ENCODE peak calls at places on chromosomes 7 and 10, in six cellular contexts. V is effector memory CD4-positive, alpha-beta T cell; H is pancreas; W is suprapubic skin; P is tibial nerve; C is ovary. U is an unnamed sample.

GRCh38 chr7:14229047-14229446 is 239.6 kb upstream of the ETV1 start:
- DNase-seq in P (no peak), V (no peak), C (no peak), H (no peak), W (no peak), U (no peak)

GRCh38 chr7:130940326-130940725 is 206.3 kb upstream of the KLF14 start:
- DNase-seq in V (no peak), H (no peak), P (no peak), C (no peak), W (no peak), U (no peak)

GRCh38 chr10:124680675-124681074 is 63.5 kb downstream of the FAM53B start:
- DNase-seq in P (peak; percentile 65), W (no peak), H (no peak), C (no peak), V (no peak), U (no peak)

GRCh38 chr7:148058092-148058491 is 532.5 kb upstream of the C7orf33 start:
- DNase-seq in W (no peak), C (no peak), H (no peak), V (no peak), P (no peak), U (no peak)

GRCh38 chr7:93115796-93116195 is 2.0 kb downstream of the SAMD9 start:
- DNase-seq in V (no peak), P (no peak), C (no peak), H (no peak), W (no peak), U (no peak)

GRCh38 chr7:76357379-76358052 is 1.3 kb downstream of the YWHAG start:
- DNase-seq in V (no peak), C (no peak), H (no peak), P (no peak), W (no peak), U (no peak)

GRCh38 chr7:70721500-70721899 is 410.4 kb upstream of the GALNT17 start:
- DNase-seq in W (no peak), H (no peak), V (no peak), C (no peak), P (no peak), U (no peak)

GRCh38 chr10:117007080-117007479 is 2.1 kb upstream of the SHTN1 start:
- DNase-seq in W (no peak), H (no peak), C (no peak), V (no peak), P (no peak), U (no peak)

GRCh38 chr10:88598060-88598459 is 11.5 kb downstream of the LIPJ start:
- DNase-seq in P (no peak), H (no peak), C (no peak), V (no peak), W (no peak), U (no peak)

GRCh38 chr10:70615784-70616511 is 13.4 kb upstream of the PRF1 start:
- DNase-seq in V (no peak), C (no peak), H (no peak), P (no peak), W (no peak), U (no peak)

GRCh38 chr10:101833466-101833865 is 10.1 kb downstream of the KCNIP2 start:
- DNase-seq in W (no peak), C (no peak), V (no peak), P (no peak), H (no peak), U (no peak)

GRCh38 chr7:14095233-14095950 is 105.9 kb upstream of the ETV1 start:
- DNase-seq in V (no peak), H (no peak), W (no peak), C (no peak), P (no peak), U (no peak)

GRCh38 chr7:98879198-98879988 is 1.1 kb downstream of the TRRAP start:
- DNase-seq in C (no peak), P (no peak), V (peak; percentile 55), H (peak; percentile 63), W (peak; percentile 66), U (no peak)

GRCh38 chr7:79386688-79387422 is 66.6 kb downstream of the MAGI2 start:
- DNase-seq in H (no peak), V (no peak), P (no peak), W (no peak), C (no peak), U (no peak)

GRCh38 chr7:77393261-77393660 is 22.9 kb downstream of the GSAP start:
- DNase-seq in V (no peak), P (no peak), H (no peak), C (no peak), W (no peak), U (no peak)

GRCh38 chr10:47370878-47371277 is 13.2 kb downstream of the ZNF488 start:
- DNase-seq in H (no peak), P (no peak), C (no peak), W (peak; percentile 36), V (no peak), U (no peak)

GRCh38 chr10:15879058-15879457 is 18.8 kb upstream of the MINDY3 start:
- DNase-seq in H (no peak), P (peak; percentile 7), C (no peak), W (no peak), V (no peak), U (no peak)

GRCh38 chr10:103265712-103266329 is 11.1 kb upstream of the INA start:
- DNase-seq in V (no peak), P (peak; percentile 65), H (peak; percentile 60), C (peak; percentile 56), W (no peak), U (no peak)

GRCh38 chr10:12954866-12955265 is 46.6 kb downstream of the CCDC3 start:
- DNase-seq in C (no peak), P (no peak), V (no peak), W (no peak), H (no peak), U (no peak)

GRCh38 chr10:110983466-110983865 is 64.1 kb downstream of the SHOC2 start:
- DNase-seq in P (no peak), W (no peak), C (no peak), V (no peak), H (no peak), U (no peak)

GRCh38 chr10:6229746-6230145 is 27.0 kb downstream of the PFKFB3 start:
- DNase-seq in V (no peak), P (no peak), W (no peak), C (no peak), H (no peak), U (no peak)

GRCh38 chr7:108307246-108307982 is 148.8 kb downstream of the NRCAM start:
- DNase-seq in V (no peak), C (no peak), H (no peak), W (no peak), P (no peak), U (no peak)

GRCh38 chr10:97411411-97411810 is 10.3 kb upstream of the RRP12 start:
- DNase-seq in H (no peak), C (no peak), P (no peak), W (no peak), V (no peak), U (no peak)

GRCh38 chr7:90918303-90918702 is 322.2 kb downstream of the CDK14 start:
- DNase-seq in H (no peak), W (no peak), C (no peak), V (no peak), P (no peak), U (no peak)

DNA sequence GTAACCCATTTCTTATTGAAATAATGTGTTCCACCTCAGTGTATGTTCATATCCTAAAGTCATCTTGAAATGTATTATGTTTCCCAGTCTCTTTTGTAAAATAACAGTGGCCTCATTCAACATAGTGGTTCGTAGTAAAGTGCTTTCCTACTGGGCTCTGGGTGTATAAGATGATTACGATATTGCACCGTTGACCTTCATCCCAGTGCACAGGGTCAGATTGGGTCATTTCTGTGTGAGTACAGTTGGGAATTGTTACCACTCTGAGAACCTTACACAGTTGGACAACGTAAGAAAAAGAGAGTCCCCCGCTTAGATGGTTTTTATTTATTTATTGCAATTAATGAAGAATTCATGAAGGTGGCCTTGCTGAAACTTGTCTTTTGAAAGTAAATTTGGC is 135.6 kb downstream of the CHN2 start:
- DNase-seq in P (no peak), V (no peak), W (no peak), H (no peak), C (no peak), U (no peak)
- H3K4me1 ChIP-seq in P (no peaks in the 10 kb centered on the region), V (no peaks in the 10 kb centered on the region), W (peaks cover 12% of the 10 kb centered on the region), H (peaks cover 32% of the 10 kb centered on the region), C (peaks cover 5% of the 10 kb centered on the region), U (peaks cover 12% of the 10 kb centered on the region)

DNA sequence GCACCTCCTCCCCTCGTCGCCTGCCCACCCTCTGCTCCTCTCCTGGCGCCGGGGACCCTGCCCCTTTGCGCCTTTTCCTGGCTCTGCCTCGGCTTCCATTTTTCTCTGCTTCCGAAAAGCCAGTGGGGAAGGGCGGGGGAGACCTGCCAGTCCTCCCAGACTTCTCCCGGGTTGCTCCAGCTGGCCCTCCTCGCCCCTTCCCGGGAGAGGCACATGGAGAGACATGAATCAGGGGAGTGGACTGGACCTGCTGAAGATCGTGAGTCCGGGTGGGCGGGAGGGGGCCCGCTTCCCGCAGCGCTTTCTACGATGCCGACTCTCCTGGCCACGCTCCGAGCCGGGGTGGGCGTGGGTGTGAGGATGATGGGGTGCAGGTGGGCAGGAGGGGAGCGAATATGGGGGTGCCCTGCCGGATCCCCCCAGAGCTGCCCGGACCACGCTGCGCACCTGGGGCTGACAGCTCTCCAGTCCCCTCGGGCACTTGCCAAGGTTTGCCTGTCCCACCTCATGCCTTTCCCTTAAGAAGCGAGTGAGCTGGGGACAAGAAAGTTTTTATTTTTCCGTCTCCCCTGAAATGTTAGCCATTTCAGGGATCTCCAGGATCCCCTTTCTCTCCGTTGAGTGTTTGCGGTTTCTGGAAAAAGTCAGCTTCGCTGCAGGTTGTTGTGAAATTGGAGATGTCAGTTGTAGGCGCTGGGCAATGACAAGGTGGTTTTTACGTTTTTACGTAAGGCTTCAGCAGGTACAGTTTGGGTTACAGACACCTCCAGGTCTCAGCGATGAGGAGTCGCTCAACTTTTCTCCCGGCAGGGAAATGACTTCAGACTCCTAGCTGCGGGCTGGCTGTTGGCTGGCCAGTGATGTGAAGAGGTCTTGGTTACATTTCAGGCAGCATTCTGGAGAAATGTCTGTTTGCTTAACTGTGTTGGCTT is 999 bp downstream of the CACNB2 start:
- DNase-seq in C (peak; percentile 42), P (no peak), W (no peak), V (no peak), H (peak; percentile 24), U (no peak)
- H3K27ac ChIP-seq in C (peak overlapping the region; percentile 87), P (peak overlapping the region; percentile 48), W (peak overlapping the region; percentile 45), V (no peak overlapping the region), H (peak overlapping the region; percentile 73), U (peak overlapping the region; percentile 83)

DNA sequence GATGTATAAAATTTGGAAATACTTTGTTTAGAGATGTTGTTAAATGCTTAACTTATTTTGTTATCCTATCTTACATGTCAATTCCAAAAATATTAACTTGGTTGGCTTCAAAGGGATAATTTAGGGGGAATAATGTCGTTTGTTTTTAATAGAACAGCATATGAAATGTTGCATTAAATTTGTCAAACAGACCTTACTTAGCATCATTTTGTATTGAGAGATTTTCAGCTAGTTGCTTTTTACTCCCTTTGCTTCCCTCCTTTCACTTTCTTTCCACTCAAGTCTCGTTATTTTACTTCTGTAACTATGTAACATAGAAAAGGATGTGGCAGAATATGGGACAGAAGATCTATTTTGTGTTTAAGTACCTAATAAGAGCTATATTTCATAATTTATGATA is 2.6 kb downstream of the PHYHIPL start:
- DNase-seq in P (no peak), V (no peak), H (no peak), C (no peak), W (no peak), U (no peak)
- H3K27me3 ChIP-seq in P (peaks cover 36% of the 10 kb centered on the region), V (no peaks in the 10 kb centered on the region), H (no peaks in the 10 kb centered on the region), C (no peaks in the 10 kb centered on the region), W (peaks cover 27% of the 10 kb centered on the region), U (no peaks in the 10 kb centered on the region)

DNA sequence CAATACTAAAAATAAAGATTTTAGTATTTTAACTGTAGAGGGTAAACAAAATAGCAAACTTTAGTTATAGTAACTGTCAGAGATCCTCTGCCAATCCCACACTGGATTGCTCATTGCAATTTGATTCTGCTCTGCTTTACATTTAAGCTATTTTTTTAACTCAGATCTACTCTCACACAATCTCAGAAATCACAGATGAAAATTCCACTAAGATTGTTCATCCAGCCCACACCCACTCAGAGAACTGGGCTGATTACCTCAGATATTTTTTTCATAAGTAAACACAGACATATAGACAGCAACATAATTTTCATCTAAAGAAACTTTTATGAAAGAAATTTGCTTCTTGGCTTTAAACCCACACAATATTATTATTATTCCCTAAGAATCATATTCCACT is 7.0 kb downstream of the OSBPL3 start:
- DNase-seq in P (no peak), C (no peak), W (no peak), H (no peak), V (no peak), U (no peak)
- H3K4me1 ChIP-seq in P (no peaks in the 10 kb centered on the region), C (no peaks in the 10 kb centered on the region), W (peaks cover 34% of the 10 kb centered on the region), H (no peaks in the 10 kb centered on the region), V (peaks cover 42% of the 10 kb centered on the region), U (no peaks in the 10 kb centered on the region)

U was measured in thoracic aorta.